ENCODE peak calls at places on chromosomes 1 and 21, in four cellular contexts. Q is HCT116, P is GM23248, Y is SK-N-SH. D is an unnamed sample.

GRCh38 chr1:233015965-233016364 is 65.6 kb downstream of the NTPCR start:
- DNase-seq in P (no peak), Y (no peak), Q (no peak), D (no peak)

GRCh38 chr1:9908846-9909221 is 1.2 kb downstream of the CTNNBIP1 start:
- DNase-seq in P (no peak), Q (no peak), Y (no peak), D (no peak)

GRCh38 chr1:81443288-81443687 is 357.4 kb upstream of the ADGRL2 start:
- DNase-seq in Q (no peak), Y (no peak), P (no peak), D (no peak)

GRCh38 chr1:2606004-2606805 is 19.6 kb downstream of the PRXL2B start:
- DNase-seq in P (no peak), Y (peak; percentile 30), Q (no peak), D (no peak)

GRCh38 chr1:155529929-155530328 is 32.7 kb downstream of the ASH1L start:
- DNase-seq in Y (no peak), Q (no peak), P (no peak), D (no peak)

GRCh38 chr1:207647966-207648906 is 3.3 kb downstream of the CR1L start:
- DNase-seq in Q (no peak), P (no peak), Y (no peak), D (no peak)

GRCh38 chr1:183433703-183434102 is 15.5 kb upstream of the NMNAT2 start:
- DNase-seq in Y (peak; percentile 12), P (no peak), Q (no peak), D (no peak)

GRCh38 chr1:210236840-210237409 is 4.3 kb downstream of the SERTAD4 start:
- DNase-seq in P (peak; percentile 47), Q (no peak), Y (no peak), D (no peak)

GRCh38 chr1:172906778-172907592 is 143.8 kb downstream of the TNFSF18 start:
- DNase-seq in Q (peak; percentile 73), Y (no peak), P (peak; percentile 92), D (no peak)

GRCh38 chr1:246726881-246727280 is 2.7 kb downstream of the SCCPDH start:
- DNase-seq in P (no peak), Q (no peak), Y (no peak), D (no peak)

GRCh38 chr1:101444873-101445618 is 208.2 kb downstream of the S1PR1 start:
- DNase-seq in Q (no peak), P (no peak), Y (no peak), D (no peak)

GRCh38 chr1:8145525-8145924 is 119.4 kb upstream of the ERRFI1 start:
- DNase-seq in Y (no peak), Q (no peak), P (no peak), D (no peak)

GRCh38 chr21:45988366-45989347 is 7.1 kb downstream of the COL6A1 start:
- DNase-seq in Y (no peak), Q (no peak), P (no peak), D (no peak)
- H4K20me1 ChIP-seq in Y (no peaks in the 10 kb centered on the region), Q (no peaks in the 10 kb centered on the region), P (no peaks in the 10 kb centered on the region), D (no peaks in the 10 kb centered on the region)

GRCh38 chr1:243713470-243714186 is 136.4 kb downstream of the AKT3 start:
- DNase-seq in Y (peak; percentile 36), Q (no peak), P (peak; percentile 47), D (no peak)
- H3K4me3 ChIP-seq in Y (peak overlapping the region; percentile 21), Q (no peak overlapping the region), P (peak overlapping the region; percentile 55), D (no peak overlapping the region)

GRCh38 chr1:152535774-152536173 is 21.5 kb downstream of the CRCT1 start:
- DNase-seq in Q (no peak), P (no peak), Y (no peak), D (no peak)

GRCh38 chr1:152543808-152544207 is 22.8 kb downstream of the LCE3E start:
- DNase-seq in Y (no peak), P (peak; percentile 39), Q (peak; percentile 28), D (no peak)

GRCh38 chr1:152537496-152537895 is 23.2 kb downstream of the CRCT1 start:
- DNase-seq in Y (no peak), Q (no peak), P (no peak), D (no peak)

DNA sequence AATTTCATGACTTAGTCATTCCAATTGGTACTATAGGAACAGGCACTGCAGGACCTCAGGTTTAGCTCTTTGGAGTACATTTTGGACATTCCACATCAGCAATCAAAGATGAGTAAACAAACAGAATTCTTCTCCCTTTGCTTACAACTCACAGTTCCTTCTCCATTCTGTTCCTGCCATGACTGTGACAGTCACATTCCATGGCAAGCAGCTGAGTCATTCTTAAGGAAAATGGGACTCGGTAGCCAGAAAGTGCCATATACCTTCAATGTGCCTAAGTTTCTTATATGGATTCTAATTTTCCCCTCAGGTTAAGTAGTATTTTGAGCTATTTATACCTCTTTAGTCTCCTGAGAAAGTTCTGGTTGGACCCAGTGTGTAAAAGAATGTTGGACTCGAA is 25.6 kb downstream of the CRCT1 start:
- DNase-seq in Q (no peak), P (no peak), Y (no peak), D (no peak)
- H3K9me2 ChIP-seq in Q (no peaks in the 10 kb centered on the region), P (no peaks in the 10 kb centered on the region), Y (no peaks in the 10 kb centered on the region), D (no peaks in the 10 kb centered on the region)

GRCh38 chr1:41399148-41399795 is 38.0 kb downstream of the FOXO6 start:
- DNase-seq in Y (peak; percentile 63), Q (no peak), P (no peak), D (no peak)

GRCh38 chr1:41397943-41398342 is 36.7 kb downstream of the FOXO6 start:
- DNase-seq in P (no peak), Q (no peak), Y (no peak), D (no peak)

GRCh38 chr1:41397020-41397419 is 35.8 kb downstream of the FOXO6 start:
- DNase-seq in Q (no peak), Y (no peak), P (no peak), D (no peak)

GRCh38 chr1:41401899-41402298 is 40.7 kb downstream of the FOXO6 start:
- DNase-seq in Q (no peak), P (no peak), Y (no peak), D (no peak)

DNA sequence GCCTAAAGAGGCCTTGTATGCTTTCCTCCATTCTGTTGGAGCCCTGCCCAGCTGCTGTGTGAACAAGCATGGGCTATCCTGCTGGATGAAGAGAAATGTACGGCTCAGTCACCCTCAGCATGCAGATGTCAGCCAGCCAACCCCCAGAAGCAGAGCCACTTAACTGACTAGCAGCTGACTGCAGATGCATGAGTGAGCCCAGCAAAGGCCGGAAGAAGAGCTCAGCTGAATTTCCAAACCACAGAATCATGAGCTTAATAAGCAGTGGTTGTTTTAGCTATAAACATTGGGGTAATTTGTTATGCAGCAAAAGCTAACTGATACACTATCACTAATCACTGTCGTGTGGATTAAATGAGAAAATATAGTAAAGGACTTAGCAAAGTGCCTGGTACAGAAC is 39.0 kb downstream of the FOXO6 start:
- DNase-seq in P (no peak), Q (no peak), Y (no peak), D (no peak)
- H4K20me1 ChIP-seq in P (no peaks in the 10 kb centered on the region), Q (no peaks in the 10 kb centered on the region), Y (no peaks in the 10 kb centered on the region), D (no peaks in the 10 kb centered on the region)

GRCh38 chr1:109950033-109950432 is 34.5 kb upstream of the AHCYL1 start:
- DNase-seq in Y (no peak), P (no peak), Q (no peak), D (no peak)
- H3K4me3 ChIP-seq in Y (no peak overlapping the region), P (no peak overlapping the region), Q (no peak overlapping the region), D (no peak overlapping the region)

GRCh38 chr1:28070725-28071593 is 17.5 kb downstream of the EYA3 start:
- DNase-seq in Y (no peak), P (no peak), Q (no peak), D (no peak)
- H3K9me2 ChIP-seq in Y (no peaks in the 10 kb centered on the region), P (no peaks in the 10 kb centered on the region), Q (no peaks in the 10 kb centered on the region), D (no peaks in the 10 kb centered on the region)

GRCh38 chr1:53307037-53307436 is 20.8 kb downstream of the LRP8 start:
- DNase-seq in Y (no peak), P (no peak), Q (no peak), D (no peak)
- H4K20me1 ChIP-seq in Y (no peaks in the 10 kb centered on the region), P (no peaks in the 10 kb centered on the region), Q (no peaks in the 10 kb centered on the region), D (peaks cover 23% of the 10 kb centered on the region)

GRCh38 chr1:162666006-162666645 is 33.9 kb downstream of the DDR2 start:
- DNase-seq in Q (no peak), P (peak; percentile 80), Y (no peak), D (no peak)

GRCh38 chr1:162663086-162663485 is 30.8 kb downstream of the DDR2 start:
- DNase-seq in Y (no peak), Q (no peak), P (peak; percentile 71), D (no peak)

GRCh38 chr1:162662013-162662412 is 29.7 kb downstream of the DDR2 start:
- DNase-seq in P (no peak), Y (no peak), Q (no peak), D (no peak)

GRCh38 chr1:162661336-162661735 is 29.1 kb downstream of the DDR2 start:
- DNase-seq in Q (no peak), P (no peak), Y (no peak), D (no peak)

DNA sequence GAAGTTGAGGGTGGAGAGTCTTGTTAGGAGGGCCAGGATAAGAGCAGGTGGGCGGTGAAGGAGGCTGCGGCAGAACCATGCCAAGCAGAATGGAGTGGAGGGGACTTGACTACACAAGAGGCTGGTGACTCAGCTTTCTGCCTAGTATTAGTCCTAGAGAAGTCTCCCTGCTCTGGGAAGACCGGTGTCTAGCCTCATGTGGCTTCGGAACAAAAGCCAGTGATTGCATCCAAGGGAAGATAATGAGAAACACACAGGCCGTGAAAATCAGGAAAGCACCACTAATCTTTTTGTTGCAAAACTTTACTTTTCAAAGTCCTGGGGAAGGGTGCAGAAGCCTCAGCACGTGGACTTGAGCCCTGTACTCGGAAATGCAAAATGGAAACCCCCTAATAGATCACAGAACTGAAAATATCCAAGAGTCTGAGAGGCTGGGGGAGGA is 31.3 kb downstream of the DDR2 start:
- DNase-seq in P (peak; percentile 97), Q (no peak), Y (no peak), D (no peak)
- H3K4me3 ChIP-seq in P (peak overlapping the region; percentile 55), Q (no peak overlapping the region), Y (peak overlapping the region; percentile 43), D (no peak overlapping the region)

D was measured in PC-9.